ENCODE peak calls at places on chromosomes 2 and 18, in eight cellular contexts. N is dorsolateral prefrontal cortex; V is upper lobe of right lung; M is left ventricle myocardium inferior; A is lower lobe of right lung; Y is thyroid gland; H is CD8-positive, alpha-beta T cell; E is tibial artery. I is an unnamed sample.

GRCh38 chr18:40917096-40917495 is 1037.9 kb upstream of the PIK3C3 start:
- DNase-seq in N (no peak), V (no peak), A (no peak), M (no peak), E (no peak), H (no peak), Y (no peak), I (peak; percentile 10)

GRCh38 chr2:233690444-233690843 is 2.2 kb upstream of the UGT1A6 start:
- DNase-seq in M (no peak), E (no peak), A (no peak), H (no peak), V (no peak), Y (peak; percentile 63), N (no peak), I (no peak)

GRCh38 chr2:192194866-192195547 is at the start of gene TMEFF2:
- DNase-seq in E (peak; percentile 66), N (peak; percentile 100), M (peak; percentile 57), V (peak; percentile 72), Y (peak; percentile 14), H (peak; percentile 20), A (peak; percentile 58), I (no peak)

GRCh38 chr2:101002562-101003277 is 631 bp downstream of the RPL31 start:
- DNase-seq in N (no peak), M (no peak), H (no peak), E (no peak), Y (peak; percentile 13), A (no peak), V (no peak), I (no peak)

GRCh38 chr2:100321181-100321880 is 970 bp downstream of the LONRF2 start:
- DNase-seq in H (no peak), E (no peak), A (peak; percentile 72), Y (peak; percentile 79), N (no peak), M (peak; percentile 25), V (peak; percentile 85), I (no peak)

GRCh38 chr18:50548160-50548559 is 11.7 kb upstream of the MAPK4 start:
- DNase-seq in Y (no peak), H (no peak), V (no peak), E (no peak), N (no peak), M (no peak), A (no peak), I (no peak)

GRCh38 chr2:193743089-193743488 is 1548.4 kb upstream of the TMEFF2 start:
- DNase-seq in M (no peak), V (no peak), H (no peak), A (no peak), E (no peak), Y (no peak), N (no peak), I (no peak)

GRCh38 chr18:62732631-62733030 is 17.3 kb downstream of the PHLPP1 start:
- DNase-seq in A (no peak), N (no peak), V (no peak), M (no peak), E (no peak), Y (no peak), H (no peak), I (no peak)

GRCh38 chr2:101714098-101714497 is 16.6 kb downstream of the MAP4K4 start:
- DNase-seq in A (no peak), M (no peak), N (no peak), Y (no peak), H (no peak), E (no peak), V (no peak), I (no peak)

GRCh38 chr2:47236503-47237215 is 81.6 kb upstream of the STPG4 start:
- DNase-seq in M (no peak), V (no peak), A (no peak), N (no peak), Y (no peak), E (no peak), H (no peak), I (no peak)

GRCh38 chr2:45816273-45816672 is 164.8 kb downstream of the PRKCE start:
- DNase-seq in M (no peak), E (peak; percentile 73), N (no peak), H (no peak), A (no peak), V (no peak), Y (peak; percentile 70), I (no peak)

GRCh38 chr2:182767578-182767977 is 51.5 kb downstream of the DNAJC10 start:
- DNase-seq in V (no peak), A (no peak), N (no peak), M (no peak), H (no peak), E (no peak), Y (no peak), I (no peak)

GRCh38 chr18:1505856-1506255 is 601.2 kb downstream of the ADCYAP1 start:
- DNase-seq in E (no peak), M (no peak), Y (no peak), H (no peak), A (no peak), N (no peak), V (no peak), I (no peak)

GRCh38 chr2:88967844-88968243 is 276.4 kb downstream of the RPIA start:
- DNase-seq in M (no peak), Y (no peak), N (no peak), A (no peak), E (no peak), H (no peak), V (no peak), I (no peak)

GRCh38 chr18:5295231-5295920 is at the start of gene ZBTB14:
- DNase-seq in H (peak; percentile 67), E (peak; percentile 77), N (no peak), A (peak; percentile 83), Y (peak; percentile 73), V (peak; percentile 88), M (peak; percentile 70), I (no peak)

GRCh38 chr2:46508312-46508711 is 28.9 kb downstream of the TMEM247 start:
- DNase-seq in N (no peak), A (no peak), Y (no peak), M (no peak), V (no peak), H (no peak), E (no peak), I (no peak)

GRCh38 chr2:84302513-84303412 is 156.3 kb downstream of the SUCLG1 start:
- DNase-seq in H (peak; percentile 46), V (no peak), M (no peak), A (no peak), N (no peak), Y (peak; percentile 14), E (no peak), I (no peak)

GRCh38 chr18:70578480-70578879 is 289.6 kb downstream of the SOCS6 start:
- DNase-seq in H (no peak), M (no peak), Y (no peak), E (no peak), A (no peak), V (no peak), N (no peak), I (no peak)

GRCh38 chr2:172200495-172201085 is 97.9 kb upstream of the DLX2 start:
- DNase-seq in E (no peak), A (no peak), H (no peak), Y (no peak), V (no peak), M (no peak), N (no peak), I (no peak)
- TF ChIP-seq CTCF in E (peak; percentile 10), A (peak; percentile 56), H (peak; percentile 28), Y (peak; percentile 27), V (peak; percentile 55), M (peak; percentile 64), N (peak; percentile 48), I (peak; percentile 38)

DNA sequence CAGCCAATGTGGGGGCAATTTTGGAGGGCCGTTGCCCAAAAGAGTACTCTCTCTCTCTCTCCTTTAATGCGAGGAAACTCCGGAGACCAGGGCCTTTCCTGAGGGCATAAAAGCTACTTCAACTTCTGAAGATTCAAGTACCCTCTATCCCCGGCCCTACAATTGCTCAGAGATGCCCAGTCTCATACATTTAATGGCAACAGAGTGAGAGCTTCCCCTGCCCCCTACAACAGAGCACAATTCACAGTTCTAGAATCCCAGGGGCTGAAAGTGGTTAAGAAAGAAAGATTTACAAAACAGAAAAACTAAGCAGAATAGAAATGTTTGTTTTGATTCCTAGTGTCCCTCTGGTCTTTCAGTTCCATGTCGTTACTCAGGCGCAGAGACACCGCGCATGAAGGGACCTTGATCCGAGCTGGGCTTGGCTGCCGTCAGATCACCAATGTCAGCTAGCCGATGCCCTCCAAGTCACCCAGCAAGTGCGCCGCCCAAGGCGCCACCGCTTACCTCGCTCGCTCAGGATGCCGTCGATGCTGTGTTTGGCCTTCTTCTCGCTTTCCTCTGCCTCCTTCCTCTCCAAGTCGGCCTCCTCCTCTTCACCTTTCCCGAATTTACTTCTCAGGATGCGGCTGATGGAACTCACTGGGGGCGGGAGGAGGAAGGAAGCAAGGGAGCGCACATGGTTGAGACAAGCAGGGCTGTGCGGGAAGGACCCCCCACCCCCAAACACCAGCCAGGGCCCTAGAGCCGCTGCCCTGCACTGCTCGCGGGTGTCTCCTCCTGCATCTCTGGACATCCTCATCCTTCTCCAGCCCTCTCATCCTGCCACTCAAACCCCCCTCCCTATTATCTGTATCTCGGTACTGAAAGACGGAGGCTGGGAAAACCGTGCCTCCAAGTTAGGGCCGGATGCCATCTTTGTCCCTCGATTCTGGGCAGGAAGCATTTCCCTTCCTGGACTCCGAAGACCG is 4.9 kb downstream of the PAX3 start:
- DNase-seq in Y (no peak), N (no peak), V (no peak), H (no peak), M (no peak), A (no peak), E (no peak), I (no peak)
- H3K4me3 ChIP-seq in Y (no peak overlapping the region), N (no peak overlapping the region), V (no peak overlapping the region), H (no peak overlapping the region), M (no peak overlapping the region), A (no peak overlapping the region), E (no peak overlapping the region), I (peak overlapping the region; percentile 1)

GRCh38 chr2:61017003-61017555 is 441 bp upstream of the PEX13 start:
- DNase-seq in Y (peak; percentile 82), M (peak; percentile 58), N (peak; percentile 62), E (peak; percentile 85), V (peak; percentile 84), A (peak; percentile 79), H (peak; percentile 69), I (no peak)
- TF ChIP-seq CTCF in Y (no peak), M (no peak), N (peak; percentile 8), E (no peak), V (no peak), A (no peak), H (no peak), I (no peak)

GRCh38 chr2:130355181-130355577 is 677 bp upstream of the PTPN18 start:
- DNase-seq in M (no peak), H (no peak), A (no peak), Y (no peak), N (no peak), E (no peak), V (no peak), I (no peak)

GRCh38 chr2:130353291-130354134 is 2.3 kb upstream of the PTPN18 start:
- DNase-seq in E (peak; percentile 66), V (no peak), H (no peak), A (no peak), N (no peak), M (no peak), Y (no peak), I (no peak)

GRCh38 chr2:130354135-130354420 is 1.8 kb upstream of the PTPN18 start:
- DNase-seq in Y (no peak), N (no peak), A (no peak), E (no peak), H (no peak), M (no peak), V (no peak), I (no peak)

GRCh38 chr2:130351495-130352125 is 4.2 kb upstream of the PTPN18 start:
- DNase-seq in Y (no peak), N (no peak), E (no peak), H (no peak), V (no peak), A (no peak), M (no peak), I (no peak)

GRCh38 chr2:130352229-130352628 is 3.6 kb upstream of the PTPN18 start:
- DNase-seq in M (no peak), E (no peak), H (no peak), Y (peak; percentile 52), A (no peak), V (no peak), N (no peak), I (no peak)
- H3K4me3 ChIP-seq in M (peak overlapping the region; percentile 23), E (no peak overlapping the region), H (no peak overlapping the region), Y (no peak overlapping the region), A (no peak overlapping the region), V (no peak overlapping the region), N (no peak overlapping the region), I (no peak overlapping the region)